ENCODE peak calls at places on chromosomes 2 and 18, in nine cellular contexts. Y is BE2C, K is left ventricle myocardium inferior, I is hepatocyte, U is fibroblast of lung, R is A549, O is endodermal cell, M is mucosa of descending colon, H is heart right ventricle. C is an unnamed sample.

GRCh38 chr2:188028739-188029138 is 262.9 kb upstream of the GULP1 start:
- DNase-seq in U (no peak), R (no peak), K (no peak), M (no peak), I (no peak), O (peak; percentile 66), H (no peak), Y (no peak), C (no peak)

GRCh38 chr2:111122631-111123421 is 2.1 kb downstream of the BCL2L11 start:
- DNase-seq in K (peak; percentile 85), O (peak; percentile 91), Y (peak; percentile 63), H (peak; percentile 88), R (peak; percentile 25), M (peak; percentile 86), U (peak; percentile 92), I (peak; percentile 87), C (peak; percentile 87)

GRCh38 chr2:241913703-241914102 is 44.2 kb downstream of the RTP5 start:
- DNase-seq in Y (no peak), O (no peak), M (peak; percentile 12), R (no peak), I (no peak), U (no peak), K (no peak), H (no peak), C (no peak)

GRCh38 chr2:108928660-108929377 is 60.2 kb downstream of the EDAR start:
- DNase-seq in Y (no peak), K (no peak), I (no peak), H (no peak), U (no peak), O (no peak), M (no peak), R (no peak), C (no peak)

GRCh38 chr2:158797963-158798700 is 3.0 kb downstream of the DAPL1 start:
- DNase-seq in K (no peak), I (no peak), R (no peak), H (no peak), O (no peak), U (no peak), M (no peak), Y (peak; percentile 8), C (no peak)

GRCh38 chr18:29160123-29160522 is 983.2 kb upstream of the CDH2 start:
- DNase-seq in R (no peak), Y (no peak), O (no peak), M (no peak), H (no peak), K (no peak), U (no peak), I (no peak), C (no peak)

GRCh38 chr18:519019-519879 is 18.7 kb upstream of the COLEC12 start:
- DNase-seq in I (peak; percentile 30), K (peak; percentile 63), R (no peak), U (peak; percentile 56), O (peak; percentile 37), H (peak; percentile 62), M (peak; percentile 55), Y (no peak), C (peak; percentile 65)

GRCh38 chr2:44884677-44885076 is 56.8 kb upstream of the SIX3 start:
- DNase-seq in U (no peak), K (no peak), O (no peak), R (no peak), H (no peak), I (no peak), M (no peak), Y (no peak), C (no peak)

GRCh38 chr2:164126960-164127359 is 391.2 kb upstream of the FIGN start:
- DNase-seq in I (peak; percentile 10), M (no peak), R (no peak), Y (no peak), U (peak; percentile 23), O (no peak), K (no peak), H (no peak), C (no peak)

DNA sequence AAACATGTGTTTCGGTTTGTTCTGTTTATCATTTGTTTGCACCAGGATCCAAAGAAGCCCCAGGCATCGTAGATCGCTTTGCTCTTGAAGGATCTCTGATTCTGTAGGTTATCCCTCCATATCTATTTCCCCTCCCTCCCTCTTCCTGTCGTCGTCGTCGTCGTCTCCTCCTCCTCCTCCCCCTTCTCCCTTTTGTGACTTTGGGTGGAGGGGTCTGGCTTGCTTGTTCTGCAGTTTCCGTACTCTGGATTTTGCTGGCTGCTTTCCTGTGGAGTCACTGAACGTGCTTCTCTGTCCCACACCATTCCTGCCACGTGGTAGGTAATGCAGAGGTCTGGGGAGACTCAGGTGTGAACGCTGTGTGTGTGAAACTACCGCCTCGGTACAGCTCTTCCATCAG is 225.0 kb downstream of the LDLRAD4 start:
- DNase-seq in O (no peak), U (no peak), K (no peak), M (no peak), I (no peak), R (no peak), H (no peak), Y (no peak), C (no peak)
- H3K4me1 ChIP-seq in O (peaks cover 4% of the 10 kb centered on the region), U (no peaks in the 10 kb centered on the region), K (peaks cover 48% of the 10 kb centered on the region), M (peaks cover 6% of the 10 kb centered on the region), I (peaks cover 17% of the 10 kb centered on the region), R (peaks cover 41% of the 10 kb centered on the region), H (peaks cover 24% of the 10 kb centered on the region), Y (no peaks in the 10 kb centered on the region), C (peaks cover 15% of the 10 kb centered on the region)

GRCh38 chr2:237590272-237591020 is at the start of gene RAB17:
- DNase-seq in M (peak; percentile 85), I (peak; percentile 85), K (no peak), R (peak; percentile 44), U (peak; percentile 28), O (peak; percentile 88), H (no peak), Y (no peak), C (no peak)
- TF ChIP-seq CTCF in M (no peak), I (no peak), K (no peak), R (no peak), U (no peak), O (no peak), H (no peak), Y (no peak), C (no peak)

DNA sequence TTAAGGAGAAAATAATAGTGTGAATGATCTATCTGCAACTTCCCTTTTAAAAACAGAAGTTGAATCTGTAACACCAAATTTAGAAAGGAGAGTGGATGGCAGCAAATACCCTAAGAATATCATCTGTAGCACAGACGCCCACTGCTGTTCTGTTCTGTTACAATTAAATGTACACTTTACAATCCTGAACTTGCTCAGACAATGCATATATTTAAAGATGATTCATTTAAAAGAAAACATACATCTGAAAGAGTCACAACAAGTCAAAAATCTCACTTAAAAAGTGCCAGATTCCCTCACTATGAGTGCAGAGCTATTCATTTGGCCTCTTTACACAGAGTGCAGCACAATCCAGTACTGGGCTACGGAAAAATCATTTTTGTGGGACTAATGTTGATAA is 8.1 kb upstream of the SERTAD2 start:
- DNase-seq in I (no peak), U (no peak), M (no peak), K (no peak), O (no peak), R (no peak), Y (no peak), H (no peak), C (no peak)
- H3K4me1 ChIP-seq in I (no peaks in the 10 kb centered on the region), U (no peaks in the 10 kb centered on the region), M (no peaks in the 10 kb centered on the region), K (peaks cover 3% of the 10 kb centered on the region), O (peaks cover 6% of the 10 kb centered on the region), R (peaks cover 4% of the 10 kb centered on the region), Y (no peaks in the 10 kb centered on the region), H (peaks cover 4% of the 10 kb centered on the region), C (peaks cover 2% of the 10 kb centered on the region)

DNA sequence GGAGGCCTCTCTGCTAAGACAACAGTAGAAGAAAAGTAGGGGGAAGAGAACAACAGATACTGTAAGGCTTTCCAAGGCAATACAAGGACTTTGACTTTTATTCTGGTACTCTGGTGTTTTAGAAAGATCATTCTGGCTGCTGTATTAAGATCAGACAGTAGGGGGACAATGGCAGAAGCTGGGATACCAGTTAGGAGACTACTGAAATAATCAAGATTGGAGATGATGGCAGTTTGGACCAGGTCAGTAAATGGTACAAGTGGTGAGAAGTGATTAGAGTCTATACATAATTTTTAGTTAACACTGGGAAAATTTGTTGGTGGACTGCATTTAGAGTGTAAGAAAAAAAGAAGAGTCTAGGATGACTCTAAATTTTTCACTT is 139.7 kb downstream of the ROCK1 start:
- DNase-seq in R (peak; percentile 12), I (peak; percentile 10), M (no peak), K (no peak), O (no peak), U (peak; percentile 38), H (no peak), Y (no peak), C (no peak)
- TF ChIP-seq CTCF in R (peak; percentile 19), I (peak; percentile 32), M (no peak), K (peak; percentile 57), O (peak; percentile 77), U (peak; percentile 56), H (peak; percentile 48), Y (peak; percentile 49), C (peak; percentile 27)

DNA sequence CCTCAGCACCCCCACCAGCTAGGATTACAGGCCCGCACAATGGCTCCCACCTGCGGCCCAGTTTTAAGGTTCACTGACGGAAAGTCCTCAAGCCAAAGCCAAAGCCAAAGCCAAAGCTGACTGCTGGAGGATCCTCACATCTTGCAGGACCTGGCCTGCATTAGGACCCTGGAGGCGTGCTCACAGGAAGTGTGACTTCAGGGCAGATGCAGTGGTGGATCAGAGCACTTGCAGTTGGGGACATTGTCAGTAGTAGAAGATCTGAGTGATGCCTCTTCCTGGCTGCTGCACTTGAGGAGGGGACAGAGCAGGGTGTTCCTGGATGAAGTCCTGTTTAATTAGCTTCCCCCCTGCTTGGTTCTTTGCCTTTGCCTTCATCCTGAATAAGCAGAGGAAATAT is 69.0 kb upstream of the ALPP start:
- DNase-seq in M (no peak), O (no peak), K (no peak), Y (no peak), U (no peak), R (no peak), I (no peak), H (no peak), C (no peak)
- H3K4me1 ChIP-seq in M (no peaks in the 10 kb centered on the region), O (no peaks in the 10 kb centered on the region), K (peaks cover under 1% of the 10 kb centered on the region), Y (no peaks in the 10 kb centered on the region), U (no peaks in the 10 kb centered on the region), R (no peaks in the 10 kb centered on the region), I (no peaks in the 10 kb centered on the region), H (peaks cover 4% of the 10 kb centered on the region), C (peaks cover 3% of the 10 kb centered on the region)

DNA sequence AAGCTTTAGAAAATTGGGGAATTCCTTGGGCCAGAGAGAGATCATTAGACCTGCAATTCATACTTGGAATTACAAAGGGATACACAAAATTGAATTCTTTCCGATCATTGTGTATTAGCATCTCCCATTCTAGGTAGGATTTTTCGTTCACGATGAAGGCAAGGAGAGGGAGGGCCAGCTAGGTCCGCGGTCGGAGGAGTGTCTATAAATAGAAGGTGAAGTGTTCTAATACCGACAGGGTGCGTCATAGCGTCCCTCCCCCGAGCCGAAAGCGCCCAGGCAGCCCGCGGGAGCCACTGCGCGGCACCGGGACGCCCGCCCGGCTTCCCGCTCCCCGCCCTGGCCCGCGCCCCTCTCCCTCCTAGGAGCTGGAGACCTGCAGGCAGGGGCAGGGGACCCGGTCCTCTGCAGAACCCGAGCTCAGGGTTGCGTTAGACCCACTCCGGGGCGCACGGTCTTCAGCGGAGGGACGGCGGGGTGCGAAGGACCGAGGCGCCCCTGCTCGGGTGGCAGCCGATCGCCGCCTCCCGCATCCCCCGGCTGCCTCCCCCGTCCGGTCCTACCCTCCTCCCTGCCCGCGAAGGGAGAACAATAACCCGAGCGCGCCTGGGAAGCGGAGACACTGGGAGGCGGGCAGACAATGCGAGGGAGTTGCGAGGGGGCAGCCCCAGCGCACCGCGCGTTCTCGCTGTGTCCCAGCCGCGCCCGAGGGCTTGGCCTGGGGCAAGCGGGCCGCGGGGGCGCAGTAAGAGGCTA is 114.1 kb upstream of the SERTAD2 start:
- DNase-seq in K (peak; percentile 91), U (peak; percentile 88), H (peak; percentile 94), O (peak; percentile 90), M (peak; percentile 93), I (peak; percentile 94), R (peak; percentile 84), Y (peak; percentile 73), C (peak; percentile 92)
- TF ChIP-seq CTCF in K (peak; percentile 10), U (no peak), H (peak; percentile 10), O (peak; percentile 13), M (no peak), I (no peak), R (peak; percentile 22), Y (no peak), C (no peak)